ENCODE peak calls at places on chromosomes 6 and 20, in nine cellular contexts. K is AG09319, S is neural crest cell, I is cardiac muscle cell, P is NB4, Y is AG04450, D is IMR-90, E is activated B cell treated with CpG ODN at 0.5 μM for 24 hours, Q is uterus. W is an unnamed sample.

GRCh38 chr20:49337357-49337756 is 59.5 kb upstream of the ZNFX1 start:
- DNase-seq in K (no peak), S (no peak), I (no peak), P (no peak), Y (no peak), D (no peak), E (no peak), Q (no peak), W (no peak)

GRCh38 chr20:29472606-29473005 is 1784.9 kb upstream of the DEFB115 start:
- DNase-seq in K (no peak), S (no peak), I (no peak), P (no peak), Y (no peak), D (no peak), E (no peak), Q (no peak), W (no peak)

GRCh38 chr6:44742201-44742600 is 354.7 kb downstream of the CDC5L start:
- DNase-seq in K (no peak), S (no peak), I (no peak), P (no peak), Y (no peak), D (no peak), E (no peak), Q (no peak), W (no peak)

GRCh38 chr20:37375227-37375626 is 29.3 kb downstream of the SRC start:
- DNase-seq in K (no peak), S (no peak), I (no peak), P (no peak), Y (no peak), D (no peak), E (no peak), Q (no peak), W (no peak)

GRCh38 chr6:44072959-44073611 is 54.2 kb downstream of the MRPL14 start:
- DNase-seq in K (peak; percentile 47), S (peak; percentile 74), I (peak; percentile 95), P (peak; percentile 88), Y (no peak), D (peak; percentile 88), E (peak; percentile 49), Q (peak; percentile 77), W (peak; percentile 80)

GRCh38 chr20:41366546-41367392 is at the start of gene EMILIN3:
- DNase-seq in K (no peak), S (peak; percentile 58), I (peak; percentile 80), P (no peak), Y (no peak), D (no peak), E (no peak), Q (no peak), W (no peak)

GRCh38 chr6:135647521-135647920 is 150.0 kb upstream of the AHI1 start:
- DNase-seq in K (no peak), S (no peak), I (no peak), P (no peak), Y (no peak), D (no peak), E (no peak), Q (no peak), W (no peak)

GRCh38 chr20:4546786-4547185 is 174.9 kb upstream of the PRND start:
- DNase-seq in K (no peak), S (no peak), I (no peak), P (no peak), Y (peak; percentile 47), D (peak; percentile 91), E (no peak), Q (no peak), W (peak; percentile 77)

GRCh38 chr20:24628985-24629384 is 159.6 kb downstream of the SYNDIG1 start:
- DNase-seq in K (no peak), S (no peak), I (no peak), P (no peak), Y (no peak), D (no peak), E (no peak), Q (no peak), W (no peak)

GRCh38 chr20:61500791-61501321 is 248.8 kb downstream of the CDH4 start:
- DNase-seq in K (no peak), S (no peak), I (peak; percentile 66), P (no peak), Y (no peak), D (peak; percentile 54), E (no peak), Q (no peak), W (peak; percentile 19)

DNA sequence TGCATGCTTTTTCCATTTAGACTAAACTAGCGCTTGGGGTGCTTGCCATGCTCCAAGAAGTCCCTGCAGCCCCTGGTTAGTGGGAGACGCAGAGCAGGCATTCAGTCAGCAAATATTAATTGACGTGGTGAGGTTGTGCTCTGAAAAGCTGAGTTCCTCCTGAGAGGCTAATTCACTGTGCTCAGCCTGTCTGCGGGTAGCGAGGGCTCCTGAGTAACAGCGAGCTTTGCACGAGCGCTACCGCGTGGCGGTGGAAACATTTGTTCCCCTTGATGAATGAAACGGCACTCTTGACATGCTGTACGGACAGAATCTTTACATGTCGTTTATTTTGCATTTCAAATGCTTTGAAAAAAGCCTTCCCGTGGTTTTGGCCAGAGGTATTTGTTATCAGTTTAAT is 170.6 kb upstream of the AGPAT4 start:
- DNase-seq in K (no peak), S (peak; percentile 21), I (no peak), P (peak; percentile 39), Y (no peak), D (peak; percentile 24), E (no peak), Q (no peak), W (peak; percentile 50)
- TF ChIP-seq CTCF in K (no peak), S (peak; percentile 17), I (peak; percentile 11), P (no peak), Y (peak; percentile 37), D (no peak), E (no peak), Q (no peak), W (peak; percentile 35)

GRCh38 chr6:38554014-38554413 is 85.7 kb downstream of the BTBD9 start:
- DNase-seq in K (no peak), S (no peak), I (no peak), P (no peak), Y (no peak), D (no peak), E (no peak), Q (no peak), W (no peak)
- TF ChIP-seq CTCF in K (no peak), S (no peak), I (no peak), P (no peak), Y (no peak), D (no peak), E (no peak), Q (no peak), W (no peak)

DNA sequence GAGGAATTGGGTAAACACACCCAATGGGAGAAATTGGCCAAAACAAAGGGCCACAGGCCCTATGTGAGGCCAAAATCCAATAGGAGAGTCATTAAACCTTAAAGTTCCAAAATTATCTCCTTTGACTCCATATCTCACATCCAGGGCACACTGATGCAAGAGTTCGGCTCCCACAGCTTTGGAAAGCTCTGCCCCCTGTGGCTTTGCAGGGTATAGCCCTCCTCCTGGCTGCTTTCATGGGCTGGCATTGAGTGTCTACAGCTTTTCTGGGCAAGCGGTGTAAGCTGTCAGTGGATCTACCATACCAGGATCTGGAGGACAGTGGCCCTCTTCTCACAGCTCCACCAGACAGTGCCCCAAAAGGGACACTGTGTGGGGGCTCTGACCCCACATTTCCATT is 160.5 kb downstream of the ADGRG6 start:
- DNase-seq in K (no peak), S (no peak), I (no peak), P (no peak), Y (no peak), D (no peak), E (no peak), Q (no peak), W (no peak)
- TF ChIP-seq CTCF in K (no peak), S (peak; percentile 35), I (peak; percentile 12), P (peak; percentile 34), Y (no peak), D (no peak), E (no peak), Q (no peak), W (peak; percentile 16)

GRCh38 chr6:56992703-56993102 is 37.8 kb downstream of the BEND6 start:
- DNase-seq in K (no peak), S (no peak), I (no peak), P (no peak), Y (no peak), D (peak; percentile 3), E (no peak), Q (no peak), W (no peak)
- TF ChIP-seq CTCF in K (no peak), S (no peak), I (no peak), P (no peak), Y (no peak), D (no peak), E (no peak), Q (no peak), W (no peak)

GRCh38 chr6:26211963-26212362 is 124.7 kb downstream of the HFE start:
- DNase-seq in K (no peak), S (no peak), I (no peak), P (peak; percentile 49), Y (no peak), D (no peak), E (no peak), Q (no peak), W (no peak)
- TF ChIP-seq CTCF in K (no peak), S (no peak), I (no peak), P (no peak), Y (no peak), D (no peak), E (no peak), Q (no peak), W (no peak)